ENCODE peak calls at places on chromosomes 11 and 22, in eight cellular contexts. R, P, N, A, B, Y, T and O are unnamed samples.

GRCh38 chr11:3074912-3075589 is 17.8 kb upstream of the CARS1 start:
- DNase-seq in R (no peak), P (peak; percentile 45), N (no peak), A (no peak), B (no peak), Y (no peak), T (no peak), O (no peak)

GRCh38 chr11:20634044-20634443 is 34.6 kb downstream of the SLC6A5 start:
- DNase-seq in R (no peak), P (no peak), N (no peak), A (no peak), B (no peak), Y (no peak), T (no peak), O (no peak)

GRCh38 chr22:39522567-39523300 is 2.4 kb downstream of the ATF4 start:
- DNase-seq in R (peak; percentile 42), P (peak; percentile 57), N (peak; percentile 33), A (no peak), B (peak; percentile 59), Y (no peak), T (no peak), O (peak; percentile 38)

GRCh38 chr11:90476442-90477007 is 253.7 kb upstream of the CHORDC1 start:
- DNase-seq in R (peak; percentile 43), P (peak; percentile 33), N (peak; percentile 21), A (no peak), B (no peak), Y (peak; percentile 30), T (peak; percentile 9), O (no peak)

GRCh38 chr11:46260161-46260560 is 17.3 kb upstream of the CREB3L1 start:
- DNase-seq in R (no peak), P (no peak), N (no peak), A (no peak), B (no peak), Y (no peak), T (no peak), O (no peak)

GRCh38 chr11:70076461-70076931 is 1.6 kb upstream of the ANO1 start:
- DNase-seq in R (no peak), P (no peak), N (no peak), A (no peak), B (no peak), Y (no peak), T (no peak), O (no peak)

GRCh38 chr22:27867114-27867957 is 51.7 kb downstream of the PITPNB start:
- DNase-seq in R (peak; percentile 22), P (peak; percentile 15), N (no peak), A (no peak), B (no peak), Y (no peak), T (peak; percentile 31), O (no peak)

GRCh38 chr11:128522943-128523518 is 64.3 kb downstream of the ETS1 start:
- DNase-seq in R (peak; percentile 82), P (peak; percentile 64), N (no peak), A (no peak), B (no peak), Y (no peak), T (peak; percentile 20), O (no peak)

GRCh38 chr11:8243458-8243857 is 20.2 kb downstream of the LMO1 start:
- DNase-seq in R (no peak), P (no peak), N (no peak), A (no peak), B (no peak), Y (no peak), T (no peak), O (no peak)

GRCh38 chr11:60485987-60486386 is 6.6 kb upstream of the MS4A12 start:
- DNase-seq in R (peak; percentile 23), P (peak; percentile 29), N (no peak), A (no peak), B (no peak), Y (peak; percentile 5), T (no peak), O (no peak)

GRCh38 chr11:9596926-9597325 is 23.5 kb downstream of the WEE1 start:
- DNase-seq in R (no peak), P (no peak), N (no peak), A (no peak), B (no peak), Y (no peak), T (no peak), O (no peak)

GRCh38 chr22:45082795-45083194 is 73.0 kb upstream of the PHF21B start:
- DNase-seq in R (peak; percentile 50), P (no peak), N (no peak), A (no peak), B (no peak), Y (no peak), T (no peak), O (no peak)

GRCh38 chr11:102109896-102110760 is at the start of gene YAP1:
- DNase-seq in R (peak; percentile 81), P (peak; percentile 93), N (peak; percentile 94), A (no peak), B (peak; percentile 93), Y (peak; percentile 77), T (peak; percentile 54), O (no peak)

GRCh38 chr22:26949193-26949592 is 291.8 kb downstream of the MIAT start:
- DNase-seq in R (no peak), P (peak; percentile 32), N (no peak), A (no peak), B (peak; percentile 41), Y (peak; percentile 1), T (no peak), O (no peak)

GRCh38 chr11:1235615-1236315 is 12.9 kb downstream of the MUC5B start:
- DNase-seq in R (no peak), P (no peak), N (no peak), A (no peak), B (no peak), Y (no peak), T (no peak), O (no peak)

GRCh38 chr11:94130589-94131362 is 2.1 kb downstream of the PANX1 start:
- DNase-seq in R (no peak), P (peak; percentile 77), N (no peak), A (no peak), B (peak; percentile 84), Y (peak; percentile 91), T (no peak), O (no peak)

GRCh38 chr22:33666661-33667619 is 253.3 kb downstream of the LARGE1 start:
- DNase-seq in R (no peak), P (no peak), N (no peak), A (no peak), B (no peak), Y (no peak), T (no peak), O (no peak)

GRCh38 chr11:5696210-5696609 is 6.6 kb downstream of the TRIM22 start:
- DNase-seq in R (no peak), P (peak; percentile 22), N (no peak), A (no peak), B (no peak), Y (no peak), T (no peak), O (no peak)

GRCh38 chr11:34249439-34250073 is 108.3 kb downstream of the ABTB2 start:
- DNase-seq in R (no peak), P (no peak), N (no peak), A (no peak), B (no peak), Y (no peak), T (no peak), O (no peak)

GRCh38 chr11:27319065-27319464 is 44.0 kb downstream of the CCDC34 start:
- DNase-seq in R (peak; percentile 4), P (peak; percentile 91), N (peak; percentile 40), A (no peak), B (peak; percentile 56), Y (no peak), T (no peak), O (no peak)

GRCh38 chr11:60111793-60112192 is 23.3 kb downstream of the MS4A2 start:
- DNase-seq in R (no peak), P (no peak), N (peak; percentile 52), A (no peak), B (no peak), Y (no peak), T (no peak), O (no peak)

GRCh38 chr11:2207773-2208621 is 36.4 kb upstream of the TH start:
- DNase-seq in R (no peak), P (no peak), N (no peak), A (no peak), B (no peak), Y (no peak), T (no peak), O (no peak)

GRCh38 chr11:82899191-82899820 is 924 bp downstream of the PRCP start:
- DNase-seq in R (no peak), P (no peak), N (no peak), A (no peak), B (no peak), Y (no peak), T (no peak), O (no peak)

GRCh38 chr22:49632199-49633009 is 195.3 kb downstream of the BRD1 start:
- DNase-seq in R (peak; percentile 22), P (peak; percentile 50), N (peak; percentile 63), A (no peak), B (peak; percentile 94), Y (peak; percentile 12), T (peak; percentile 66), O (no peak)

GRCh38 chr22:30205281-30206115 is 41.1 kb downstream of the LIF start:
- DNase-seq in R (no peak), P (peak; percentile 95), N (no peak), A (no peak), B (peak; percentile 84), Y (peak; percentile 56), T (no peak), O (no peak)

GRCh38 chr11:35380603-35381002 is 38.8 kb downstream of the SLC1A2 start:
- DNase-seq in R (no peak), P (no peak), N (no peak), A (no peak), B (no peak), Y (no peak), T (no peak), O (no peak)

GRCh38 chr22:49964493-49965290 is 4.1 kb downstream of the PIM3 start:
- DNase-seq in R (peak; percentile 36), P (no peak), N (no peak), A (no peak), B (no peak), Y (no peak), T (no peak), O (no peak)

GRCh38 chr22:46612341-46612903 is 7.8 kb upstream of the GRAMD4 start:
- DNase-seq in R (no peak), P (no peak), N (no peak), A (no peak), B (no peak), Y (no peak), T (no peak), O (no peak)

GRCh38 chr11:46346886-46347636 is at the start of gene DGKZ:
- DNase-seq in R (peak; percentile 88), P (peak; percentile 75), N (peak; percentile 55), A (no peak), B (peak; percentile 98), Y (no peak), T (peak; percentile 81), O (no peak)

GRCh38 chr11:12389676-12390075 is 12.3 kb downstream of the PARVA start:
- DNase-seq in R (no peak), P (no peak), N (no peak), A (no peak), B (no peak), Y (no peak), T (no peak), O (no peak)

GRCh38 chr11:2301631-2302272 is at the start of the genes C11orf21 and TSPAN32:
- DNase-seq in R (peak; percentile 75), P (peak; percentile 63), N (no peak), A (no peak), B (peak; percentile 52), Y (no peak), T (no peak), O (no peak)

GRCh38 chr11:46290598-46291309 is 13.3 kb downstream of the CREB3L1 start:
- DNase-seq in R (no peak), P (peak; percentile 97), N (no peak), A (no peak), B (peak; percentile 95), Y (no peak), T (no peak), O (no peak)

GRCh38 chr11:125768256-125769046 is 10.2 kb downstream of the PATE2 start:
- DNase-seq in R (no peak), P (no peak), N (no peak), A (no peak), B (no peak), Y (no peak), T (no peak), O (no peak)

GRCh38 chr11:124075841-124076571 is 34.9 kb upstream of the OR10G7 start:
- DNase-seq in R (peak; percentile 30), P (no peak), N (no peak), A (no peak), B (peak; percentile 39), Y (no peak), T (peak; percentile 9), O (no peak)